ENCODE peak calls at places on chromosome 18, in five cellular contexts. One of them, this sample, is unnamed. For H3K36me3, the result is how much of the 10 kb centered on the place peaks cover.

GRCh38 chr18:63604791-63605567 is 17.8 kb downstream of the SERPINB13 start:
- DNase-seq in adipocyte: peak
- DNase-seq in mucosa of descending colon: no peak
- DNase-seq in pancreas: no peak
- DNase-seq in lower lobe of right lung: no peak
- DNase-seq in this sample: no peak

GRCh38 chr18:76685402-76685801 is 137.0 kb upstream of the ZNF236 start:
- DNase-seq in adipocyte: no peak
- DNase-seq in mucosa of descending colon: no peak
- DNase-seq in pancreas: no peak
- DNase-seq in lower lobe of right lung: no peak
- DNase-seq in this sample: no peak

GRCh38 chr18:48929951-48930713 is 20.6 kb downstream of the SMAD7 start:
- DNase-seq in adipocyte: peak
- DNase-seq in mucosa of descending colon: peak
- DNase-seq in pancreas: peak
- DNase-seq in lower lobe of right lung: no peak
- DNase-seq in this sample: no peak

GRCh38 chr18:45627204-45627526 is 11.9 kb downstream of the SLC14A2 start:
- DNase-seq in adipocyte: no peak
- DNase-seq in mucosa of descending colon: no peak
- DNase-seq in pancreas: no peak
- DNase-seq in lower lobe of right lung: no peak
- DNase-seq in this sample: no peak

GRCh38 chr18:57150828-57151227 is 3.9 kb downstream of the BOD1L2 start:
- DNase-seq in adipocyte: no peak
- DNase-seq in mucosa of descending colon: no peak
- DNase-seq in pancreas: peak
- DNase-seq in lower lobe of right lung: no peak
- DNase-seq in this sample: no peak

GRCh38 chr18:8801263-8801901 is 96.0 kb downstream of the MTCL1 start:
- DNase-seq in adipocyte: peak
- DNase-seq in mucosa of descending colon: no peak
- DNase-seq in pancreas: no peak
- DNase-seq in lower lobe of right lung: no peak
- DNase-seq in this sample: peak

GRCh38 chr18:12726774-12727550 is 24.1 kb downstream of the PSMG2 start:
- DNase-seq in adipocyte: peak
- DNase-seq in mucosa of descending colon: peak
- DNase-seq in pancreas: no peak
- DNase-seq in lower lobe of right lung: no peak
- DNase-seq in this sample: no peak

GRCh38 chr18:63159590-63159989 is 160.0 kb downstream of the BCL2 start:
- DNase-seq in adipocyte: no peak
- DNase-seq in mucosa of descending colon: no peak
- DNase-seq in pancreas: no peak
- DNase-seq in lower lobe of right lung: no peak
- DNase-seq in this sample: no peak

GRCh38 chr18:60506682-60507081 is 134.1 kb upstream of the MC4R start:
- DNase-seq in adipocyte: peak
- DNase-seq in mucosa of descending colon: no peak
- DNase-seq in pancreas: no peak
- DNase-seq in lower lobe of right lung: no peak
- DNase-seq in this sample: no peak

GRCh38 chr18:35355140-35355618 is 11.0 kb upstream of the ZNF24 start:
- DNase-seq in adipocyte: peak
- DNase-seq in mucosa of descending colon: peak
- DNase-seq in pancreas: peak
- DNase-seq in lower lobe of right lung: peak
- DNase-seq in this sample: peak

GRCh38 chr18:48806551-48807261 is 144.1 kb downstream of the SMAD7 start:
- DNase-seq in adipocyte: peak
- DNase-seq in mucosa of descending colon: no peak
- DNase-seq in pancreas: no peak
- DNase-seq in lower lobe of right lung: peak
- DNase-seq in this sample: peak

GRCh38 chr18:47628898-47629297 is 301.6 kb downstream of the SMAD2 start:
- DNase-seq in adipocyte: no peak
- DNase-seq in mucosa of descending colon: no peak
- DNase-seq in pancreas: no peak
- DNase-seq in lower lobe of right lung: no peak
- DNase-seq in this sample: no peak

GRCh38 chr18:35441857-35442595 is 55.7 kb downstream of the INO80C start:
- DNase-seq in adipocyte: no peak
- DNase-seq in mucosa of descending colon: no peak
- DNase-seq in pancreas: no peak
- DNase-seq in lower lobe of right lung: no peak
- DNase-seq in this sample: no peak

GRCh38 chr18:48674198-48674721 is 135.4 kb downstream of the CTIF start:
- DNase-seq in adipocyte: no peak
- DNase-seq in mucosa of descending colon: peak
- DNase-seq in pancreas: no peak
- DNase-seq in lower lobe of right lung: no peak
- DNase-seq in this sample: peak

GRCh38 chr18:35442701-35443100 is 55.1 kb downstream of the INO80C start:
- DNase-seq in adipocyte: no peak
- DNase-seq in mucosa of descending colon: no peak
- DNase-seq in pancreas: no peak
- DNase-seq in lower lobe of right lung: no peak
- DNase-seq in this sample: no peak

GRCh38 chr18:12307871-12308385 is at the start of gene TUBB6:
- DNase-seq in adipocyte: peak
- DNase-seq in mucosa of descending colon: peak
- DNase-seq in pancreas: peak
- DNase-seq in lower lobe of right lung: peak
- DNase-seq in this sample: peak

GRCh38 chr18:12507007-12507406 is 99.3 kb downstream of the PRELID3A start:
- DNase-seq in adipocyte: no peak
- DNase-seq in mucosa of descending colon: no peak
- DNase-seq in pancreas: no peak
- DNase-seq in lower lobe of right lung: no peak
- DNase-seq in this sample: no peak

GRCh38 chr18:74065366-74065765 is 82.3 kb downstream of the FBXO15 start:
- DNase-seq in adipocyte: no peak
- DNase-seq in mucosa of descending colon: no peak
- DNase-seq in pancreas: no peak
- DNase-seq in lower lobe of right lung: no peak
- DNase-seq in this sample: no peak

GRCh38 chr18:7733642-7734041 is 166.5 kb downstream of the PTPRM start:
- DNase-seq in adipocyte: no peak
- DNase-seq in mucosa of descending colon: no peak
- DNase-seq in pancreas: no peak
- DNase-seq in lower lobe of right lung: no peak
- DNase-seq in this sample: no peak

GRCh38 chr18:36458306-36458705 is 160.8 kb downstream of the FHOD3 start:
- DNase-seq in adipocyte: no peak
- DNase-seq in mucosa of descending colon: no peak
- DNase-seq in pancreas: no peak
- DNase-seq in lower lobe of right lung: no peak
- DNase-seq in this sample: no peak

GRCh38 chr18:36461551-36461987 is 164.1 kb downstream of the FHOD3 start:
- DNase-seq in adipocyte: no peak
- DNase-seq in mucosa of descending colon: no peak
- DNase-seq in pancreas: no peak
- DNase-seq in lower lobe of right lung: no peak
- DNase-seq in this sample: no peak

GRCh38 chr18:36460324-36460850 is 162.9 kb downstream of the FHOD3 start:
- DNase-seq in adipocyte: no peak
- DNase-seq in mucosa of descending colon: no peak
- DNase-seq in pancreas: no peak
- DNase-seq in lower lobe of right lung: no peak
- DNase-seq in this sample: no peak

GRCh38 chr18:36460854-36461253 is 163.3 kb downstream of the FHOD3 start:
- DNase-seq in adipocyte: no peak
- DNase-seq in mucosa of descending colon: no peak
- DNase-seq in pancreas: no peak
- DNase-seq in lower lobe of right lung: no peak
- DNase-seq in this sample: no peak

GRCh38 chr18:36459786-36460185 is 162.3 kb downstream of the FHOD3 start:
- DNase-seq in adipocyte: no peak
- DNase-seq in mucosa of descending colon: no peak
- DNase-seq in pancreas: no peak
- DNase-seq in lower lobe of right lung: no peak
- DNase-seq in this sample: no peak
- H3K36me3 ChIP-seq in adipocyte: under half
- H3K36me3 ChIP-seq in mucosa of descending colon: under half
- H3K36me3 ChIP-seq in pancreas: under half
- H3K36me3 ChIP-seq in lower lobe of right lung: under half
- H3K36me3 ChIP-seq in this sample: under half

DNA sequence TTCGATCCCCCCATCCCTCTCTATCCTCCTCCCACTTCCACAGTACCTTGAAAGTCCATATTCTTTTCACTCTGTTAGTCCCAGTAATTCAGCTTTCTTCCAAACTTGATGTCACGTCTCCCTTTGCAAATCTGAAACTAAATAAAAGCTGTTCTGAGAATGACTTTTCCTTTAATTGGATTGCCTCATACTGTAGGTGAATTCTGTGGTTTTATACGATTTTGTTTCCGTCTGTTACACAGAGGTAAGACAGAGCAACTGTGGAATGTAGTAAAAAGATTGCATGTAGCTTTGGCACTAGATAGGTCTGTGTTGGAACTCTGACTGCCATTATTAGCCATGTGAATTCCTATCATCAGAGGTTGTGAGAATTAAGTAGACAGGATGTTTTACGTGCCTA is 25.9 kb downstream of the MALT1 start:
- DNase-seq in adipocyte: no peak
- DNase-seq in mucosa of descending colon: no peak
- DNase-seq in pancreas: no peak
- DNase-seq in lower lobe of right lung: no peak
- DNase-seq in this sample: no peak
- H3K36me3 ChIP-seq in adipocyte: under half
- H3K36me3 ChIP-seq in mucosa of descending colon: under half
- H3K36me3 ChIP-seq in pancreas: under half
- H3K36me3 ChIP-seq in lower lobe of right lung: under half
- H3K36me3 ChIP-seq in this sample: under half

GRCh38 chr18:61741881-61742280 is 150.9 kb downstream of the RNF152 start:
- DNase-seq in adipocyte: no peak
- DNase-seq in mucosa of descending colon: no peak
- DNase-seq in pancreas: no peak
- DNase-seq in lower lobe of right lung: no peak
- DNase-seq in this sample: no peak

GRCh38 chr18:61735564-61736102 is 157.2 kb downstream of the RNF152 start:
- DNase-seq in adipocyte: no peak
- DNase-seq in mucosa of descending colon: peak
- DNase-seq in pancreas: peak
- DNase-seq in lower lobe of right lung: no peak
- DNase-seq in this sample: no peak

GRCh38 chr18:61738488-61738887 is 154.3 kb downstream of the RNF152 start:
- DNase-seq in adipocyte: peak
- DNase-seq in mucosa of descending colon: no peak
- DNase-seq in pancreas: no peak
- DNase-seq in lower lobe of right lung: no peak
- DNase-seq in this sample: no peak

GRCh38 chr18:61736168-61736567 is 156.6 kb downstream of the RNF152 start:
- DNase-seq in adipocyte: no peak
- DNase-seq in mucosa of descending colon: no peak
- DNase-seq in pancreas: no peak
- DNase-seq in lower lobe of right lung: no peak
- DNase-seq in this sample: no peak

GRCh38 chr18:61738042-61738441 is 154.8 kb downstream of the RNF152 start:
- DNase-seq in adipocyte: peak
- DNase-seq in mucosa of descending colon: no peak
- DNase-seq in pancreas: no peak
- DNase-seq in lower lobe of right lung: no peak
- DNase-seq in this sample: no peak
- H3K36me3 ChIP-seq in adipocyte: under half
- H3K36me3 ChIP-seq in mucosa of descending colon: under half
- H3K36me3 ChIP-seq in pancreas: under half
- H3K36me3 ChIP-seq in lower lobe of right lung: under half
- H3K36me3 ChIP-seq in this sample: under half

DNA sequence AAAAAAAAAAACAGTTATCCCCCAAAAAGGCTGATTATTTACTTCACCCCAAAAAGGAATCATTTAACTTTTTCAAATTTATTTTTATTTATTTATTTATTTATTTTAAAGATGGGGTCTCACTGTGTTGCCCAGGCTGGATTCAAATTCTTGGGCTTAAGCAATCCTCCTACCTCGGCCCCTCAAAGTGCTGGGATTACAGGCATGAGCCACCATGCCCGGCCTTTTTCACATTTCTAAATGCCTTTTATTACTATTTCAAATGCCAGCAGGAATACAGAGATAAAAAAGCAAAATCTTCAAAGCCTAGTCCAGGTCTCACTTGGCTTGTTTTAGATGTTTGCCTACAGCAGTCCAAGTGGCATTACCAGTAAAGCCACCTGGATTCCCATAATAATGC is 239.1 kb downstream of the ALPK2 start:
- DNase-seq in adipocyte: no peak
- DNase-seq in mucosa of descending colon: no peak
- DNase-seq in pancreas: no peak
- DNase-seq in lower lobe of right lung: no peak
- DNase-seq in this sample: no peak
- H3K36me3 ChIP-seq in adipocyte: under half
- H3K36me3 ChIP-seq in mucosa of descending colon: under half
- H3K36me3 ChIP-seq in pancreas: under half
- H3K36me3 ChIP-seq in lower lobe of right lung: half or more
- H3K36me3 ChIP-seq in this sample: under half

GRCh38 chr18:23646282-23646681 is 16.4 kb downstream of the ANKRD29 start:
- DNase-seq in adipocyte: no peak
- DNase-seq in mucosa of descending colon: no peak
- DNase-seq in pancreas: no peak
- DNase-seq in lower lobe of right lung: no peak
- DNase-seq in this sample: no peak
- H3K36me3 ChIP-seq in adipocyte: under half
- H3K36me3 ChIP-seq in mucosa of descending colon: under half
- H3K36me3 ChIP-seq in pancreas: under half
- H3K36me3 ChIP-seq in lower lobe of right lung: under half
- H3K36me3 ChIP-seq in this sample: half or more

This sample was measured in MG63.